ENCODE peak calls at places on chromosome 13, in four cellular contexts. F is K562, G is GM12878, S is HepG2. K is an unnamed sample.

GRCh38 chr13:113928701-113929627 is 44.9 kb downstream of the C13orf46 start:
- DNase-seq in G (no peak), F (no peak), S (no peak), K (peak)

GRCh38 chr13:61142506-61142905 is 273.1 kb downstream of the PCDH20 start:
- DNase-seq in F (no peak), G (no peak), S (no peak), K (no peak)

GRCh38 chr13:28128030-28128429 is 10.3 kb upstream of the PAN3 start:
- DNase-seq in S (no peak), F (no peak), G (no peak), K (no peak)

GRCh38 chr13:20411638-20412342 is 113.9 kb downstream of the CRYL1 start:
- DNase-seq in G (peak), S (no peak), F (no peak), K (no peak)

GRCh38 chr13:112972867-112973576 is 4.0 kb downstream of the MCF2L start:
- DNase-seq in G (no peak), S (no peak), F (no peak), K (no peak)

GRCh38 chr13:60591348-60591747 is 194.3 kb downstream of the TDRD3 start:
- DNase-seq in F (no peak), S (no peak), G (no peak), K (no peak)

GRCh38 chr13:37492061-37492460 is 106.5 kb downstream of the POSTN start:
- DNase-seq in S (no peak), G (no peak), F (no peak), K (no peak)

GRCh38 chr13:101514695-101515275 is 62.3 kb downstream of the ITGBL1 start:
- DNase-seq in G (no peak), F (no peak), S (peak), K (no peak)

GRCh38 chr13:43878897-43879322 is 630 bp downstream of the CCDC122 start:
- DNase-seq in G (peak), S (peak), F (no peak), K (no peak)

GRCh38 chr13:31116224-31116623 is 45.5 kb downstream of the HSPH1 start:
- DNase-seq in F (no peak), G (no peak), S (no peak), K (no peak)

GRCh38 chr13:48154671-48155070 is 59.8 kb upstream of the MED4 start:
- DNase-seq in G (no peak), S (peak), F (no peak), K (no peak)

GRCh38 chr13:88726075-88726474 is 1054.9 kb downstream of the SLITRK5 start:
- DNase-seq in G (no peak), F (no peak), S (no peak), K (no peak)

GRCh38 chr13:107192289-107192688 is 624.4 kb upstream of the ARGLU1 start:
- DNase-seq in F (no peak), S (peak), G (no peak), K (no peak)

GRCh38 chr13:28659611-28659970 is 661 bp downstream of the POMP start:
- DNase-seq in S (no peak), G (no peak), F (peak), K (no peak)

GRCh38 chr13:19618925-19619324 is 14.5 kb upstream of the MPHOSPH8 start:
- DNase-seq in G (no peak), F (peak), S (peak), K (peak)

GRCh38 chr13:48437381-48437780 is 24.5 kb upstream of the LPAR6 start:
- DNase-seq in F (no peak), G (no peak), S (no peak), K (no peak)

GRCh38 chr13:101755228-101755887 is 302.9 kb downstream of the ITGBL1 start:
- DNase-seq in G (no peak), F (no peak), S (no peak), K (no peak)

GRCh38 chr13:62879071-62879470 is 1463.4 kb upstream of the PCDH20 start:
- DNase-seq in G (no peak), F (no peak), S (no peak), K (no peak)

GRCh38 chr13:20431687-20432384 is 93.8 kb downstream of the CRYL1 start:
- DNase-seq in S (no peak), F (no peak), G (no peak), K (no peak)

GRCh38 chr13:54733639-54734038 is 1705.0 kb downstream of the OLFM4 start:
- DNase-seq in G (no peak), F (no peak), S (peak), K (peak)
- TF ChIP-seq ETV6 in G (no peak), F (no peak), S (no peak), K (no peak)

GRCh38 chr13:71320452-71320851 is 546.6 kb downstream of the DACH1 start:
- DNase-seq in F (peak), G (no peak), S (peak), K (peak)
- TF ChIP-seq CTCF in F (peak), G (peak), S (peak), K (peak)

GRCh38 chr13:110911880-110912279 is 3.0 kb downstream of the ANKRD10 start:
- DNase-seq in F (no peak), G (no peak), S (no peak), K (no peak)
- TF ChIP-seq ETV6 in F (no peak), G (no peak), S (no peak), K (no peak)

GRCh38 chr13:80030491-80030890 is 310.4 kb downstream of the SPRY2 start:
- DNase-seq in F (no peak), G (no peak), S (no peak), K (peak)
- TF ChIP-seq CTCF in F (no peak), G (peak), S (no peak), K (no peak)

DNA sequence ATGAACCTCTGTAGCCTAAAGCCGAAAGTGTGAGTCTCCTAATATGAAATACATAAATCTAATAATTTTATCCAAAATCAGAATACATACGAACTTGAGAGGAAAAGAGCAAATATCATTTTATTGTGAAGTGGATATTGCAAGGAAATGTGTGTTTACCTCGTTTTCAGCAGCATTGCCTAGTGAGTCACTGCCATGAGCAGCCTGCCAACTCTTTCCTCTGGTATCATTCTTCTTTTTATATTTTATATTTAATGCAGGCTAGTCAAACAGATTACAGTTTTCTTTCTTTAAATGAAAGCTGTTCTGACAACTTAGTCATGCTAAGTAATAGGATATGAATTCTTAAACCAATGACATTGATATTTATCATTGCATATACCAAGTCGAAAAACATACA is 44.2 kb downstream of the EDNRB start:
- DNase-seq in G (no peak), S (no peak), F (no peak), K (no peak)
- TF ChIP-seq ETV6 in G (no peak), S (no peak), F (no peak), K (no peak)

GRCh38 chr13:75123428-75123827 is 358.5 kb downstream of the TBC1D4 start:
- DNase-seq in F (no peak), G (no peak), S (no peak), K (no peak)

GRCh38 chr13:75129331-75129730 is 352.6 kb downstream of the TBC1D4 start:
- DNase-seq in G (no peak), F (no peak), S (no peak), K (no peak)

GRCh38 chr13:75120071-75120470 is 361.9 kb downstream of the TBC1D4 start:
- DNase-seq in G (no peak), F (no peak), S (no peak), K (no peak)

DNA sequence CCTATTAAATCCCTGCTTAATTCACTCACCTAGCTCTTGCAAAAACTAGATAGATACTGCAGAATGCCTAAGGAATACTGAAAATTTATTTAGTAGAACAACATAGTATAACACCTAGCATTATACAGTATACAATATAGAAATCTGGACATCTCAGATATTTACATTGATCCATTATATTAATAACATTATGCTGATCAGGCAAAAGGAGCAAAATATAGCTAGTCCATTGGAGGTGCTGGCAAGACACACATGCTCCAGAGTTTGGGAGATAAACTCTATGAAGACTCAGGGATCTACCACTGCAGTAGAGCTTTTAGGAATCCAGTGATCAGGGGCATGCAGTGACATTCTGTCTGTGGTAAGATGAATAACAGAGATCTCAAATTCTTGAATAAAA is 357.6 kb downstream of the TBC1D4 start:
- DNase-seq in F (no peak), S (no peak), G (no peak), K (no peak)
- TF ChIP-seq CTCF in F (no peak), S (no peak), G (no peak), K (no peak)

GRCh38 chr13:64423467-64423866 is 2806.7 kb downstream of the PCDH9 start:
- DNase-seq in F (no peak), S (no peak), G (no peak), K (no peak)

GRCh38 chr13:64429691-64430090 is 2800.4 kb downstream of the PCDH9 start:
- DNase-seq in F (no peak), G (no peak), S (no peak), K (no peak)

DNA sequence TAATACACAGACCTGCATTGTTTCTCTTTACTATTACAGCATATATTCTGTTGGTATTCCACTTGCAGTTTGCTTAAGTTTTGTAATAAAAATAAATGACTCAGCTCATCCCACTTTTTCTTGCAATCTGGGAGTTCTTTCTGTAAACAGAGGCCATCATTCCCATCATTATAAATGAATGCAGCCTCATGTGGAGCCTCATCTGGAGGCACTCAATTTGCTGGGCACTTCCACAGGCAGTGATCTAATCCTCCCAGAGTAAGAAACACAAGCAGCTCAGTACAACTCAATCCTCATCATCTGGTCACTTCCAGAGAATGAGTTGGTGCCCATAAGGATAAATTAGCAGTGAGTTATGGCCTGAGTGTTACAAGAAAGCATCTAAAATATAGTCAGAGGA is 2801.9 kb downstream of the PCDH9 start:
- DNase-seq in S (no peak), G (no peak), F (no peak), K (no peak)
- TF ChIP-seq ETV6 in S (no peak), G (no peak), F (no peak), K (no peak)

GRCh38 chr13:94712812-94713555 is 639 bp upstream of the SOX21 start:
- DNase-seq in S (no peak), G (no peak), F (no peak), K (peak)

GRCh38 chr13:94713556-94714182 is 1.3 kb upstream of the SOX21 start:
- DNase-seq in S (no peak), G (no peak), F (no peak), K (no peak)

GRCh38 chr13:94712287-94712811 is at the start of gene SOX21:
- DNase-seq in G (no peak), S (no peak), F (no peak), K (peak)

GRCh38 chr13:94711561-94712286 is 621 bp downstream of the SOX21 start:
- DNase-seq in F (peak), S (no peak), G (no peak), K (peak)

DNA sequence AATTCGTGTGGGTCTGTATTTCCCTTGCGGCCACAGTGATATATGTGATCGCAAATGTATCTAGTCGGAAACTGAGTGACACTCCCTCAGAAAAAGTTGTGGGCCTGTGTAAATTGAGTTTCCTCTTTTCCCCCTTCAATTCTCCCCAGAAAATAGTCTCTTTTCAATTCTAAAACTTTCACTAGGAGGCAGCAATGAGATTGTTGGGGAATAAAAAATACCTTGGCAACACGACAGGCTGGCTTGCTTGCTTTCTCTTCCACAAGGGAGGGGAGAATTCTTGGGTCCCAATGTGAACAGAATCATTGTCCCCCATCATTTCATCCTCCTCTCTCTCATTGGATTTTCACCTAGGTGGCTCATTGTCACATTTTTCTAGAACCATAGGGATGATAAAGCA is 3.7 kb upstream of the SOX21 start:
- DNase-seq in F (no peak), G (no peak), S (no peak), K (no peak)
- TF ChIP-seq CTCF in F (no peak), G (no peak), S (no peak), K (no peak)

GRCh38 chr13:23159587-23160240 is 21.1 kb upstream of the SGCG start:
- DNase-seq in S (no peak), G (no peak), F (no peak), K (peak)
- TF ChIP-seq ETV6 in S (no peak), G (no peak), F (no peak), K (no peak)

DNA sequence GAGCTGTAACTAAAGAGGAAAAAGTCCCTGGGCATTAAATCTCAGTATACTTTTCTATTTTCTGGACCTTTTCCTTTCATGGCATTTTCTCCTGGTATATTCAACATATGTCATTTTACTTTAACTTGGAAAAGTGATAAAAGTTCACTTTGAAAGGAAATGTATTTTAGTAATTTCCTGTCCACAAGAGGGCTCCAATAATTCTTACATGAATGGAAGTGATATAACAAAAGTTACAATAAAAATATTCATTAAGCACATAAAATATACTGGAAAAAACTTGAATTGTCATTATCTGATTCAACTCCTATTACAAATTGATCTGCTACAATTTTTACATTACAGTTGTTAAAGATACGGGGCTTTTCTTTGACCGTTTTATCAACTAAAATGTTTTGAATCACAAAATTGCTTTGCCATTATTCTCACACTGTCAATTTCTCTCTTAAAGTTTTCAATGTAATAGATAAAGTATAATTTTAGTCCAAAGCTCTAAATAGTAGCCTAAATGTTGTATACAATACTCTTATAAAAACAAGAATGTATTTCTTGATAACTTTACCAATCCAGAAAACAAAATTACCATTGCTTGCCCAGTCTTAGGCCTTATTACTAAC is 4.9 kb downstream of the UBL3 start:
- DNase-seq in G (no peak), S (no peak), F (no peak), K (no peak)
- TF ChIP-seq CTCF in G (no peak), S (peak), F (peak), K (no peak)

K was measured in WTC11.